ENCODE peak calls at places on chromosomes 3 and 15, in five cellular contexts. Q is GM12878, B is cardiac muscle cell, V is GM12864, T is mucosa of descending colon. G is an unnamed sample.

GRCh38 chr15:59933607-59934006 is 70.5 kb upstream of the FOXB1 start:
- DNase-seq in Q (no peak), B (no peak), V (no peak), T (no peak), G (no peak)

GRCh38 chr15:90205886-90206285 is 4.8 kb downstream of the SEMA4B start:
- DNase-seq in Q (no peak), B (no peak), V (no peak), T (no peak), G (no peak)

GRCh38 chr15:99586121-99586520 is 20.3 kb downstream of the MEF2A start:
- DNase-seq in Q (no peak), B (no peak), V (no peak), T (no peak), G (no peak)

GRCh38 chr3:126713229-126713628 is 9.2 kb downstream of the CHCHD6 start:
- DNase-seq in Q (no peak), B (no peak), V (no peak), T (no peak), G (no peak)

GRCh38 chr3:126893651-126894050 is 89.3 kb upstream of the PLXNA1 start:
- DNase-seq in Q (no peak), B (no peak), V (no peak), T (no peak), G (no peak)

GRCh38 chr3:195226900-195227447 is 44.0 kb downstream of the XXYLT1 start:
- DNase-seq in Q (no peak), B (peak), V (no peak), T (no peak), G (no peak)

GRCh38 chr3:152444029-152444641 is 175.4 kb downstream of the MBNL1 start:
- DNase-seq in Q (peak), B (peak), V (peak), T (no peak), G (peak)

GRCh38 chr3:169998668-169999131 is 32.1 kb downstream of the SEC62 start:
- DNase-seq in Q (no peak), B (no peak), V (no peak), T (no peak), G (peak)

GRCh38 chr15:39269821-39270220 is 311.1 kb upstream of the THBS1 start:
- DNase-seq in Q (no peak), B (no peak), V (no peak), T (peak), G (no peak)

GRCh38 chr3:192850501-192850981 is 67.1 kb downstream of the MB21D2 start:
- DNase-seq in Q (peak), B (no peak), V (no peak), T (peak), G (peak)

GRCh38 chr3:49638445-49638844 is 35.7 kb upstream of the APEH start:
- DNase-seq in Q (no peak), B (no peak), V (no peak), T (no peak), G (no peak)

GRCh38 chr15:31254431-31255175 is 72.0 kb upstream of the KLF13 start:
- DNase-seq in Q (no peak), B (no peak), V (no peak), T (peak), G (peak)

GRCh38 chr15:34812369-34812768 is 17.0 kb upstream of the ACTC1 start:
- DNase-seq in Q (no peak), B (no peak), V (no peak), T (no peak), G (peak)

GRCh38 chr3:70108072-70108471 is 108.5 kb downstream of the SAMMSON start:
- DNase-seq in Q (no peak), B (no peak), V (no peak), T (peak), G (peak)

GRCh38 chr15:40930430-40931299 is 1.5 kb downstream of the DLL4 start:
- DNase-seq in Q (no peak), B (peak), V (no peak), T (peak), G (peak)

GRCh38 chr3:100720423-100720822 is 11.1 kb downstream of the TFG start:
- DNase-seq in Q (no peak), B (peak), V (no peak), T (no peak), G (no peak)

GRCh38 chr3:52393959-52394670 is 50.8 kb downstream of the SEMA3G start:
- DNase-seq in Q (no peak), B (no peak), V (no peak), T (no peak), G (no peak)

GRCh38 chr3:117920240-117920923 is 1114.3 kb downstream of the IGSF11 start:
- DNase-seq in Q (no peak), B (peak), V (no peak), T (peak), G (no peak)

GRCh38 chr15:40048155-40048792 is 9.3 kb upstream of the SRP14 start:
- DNase-seq in Q (no peak), B (no peak), V (no peak), T (no peak), G (peak)

GRCh38 chr3:135325726-135326245 is 530.7 kb downstream of the EPHB1 start:
- DNase-seq in Q (no peak), B (peak), V (no peak), T (no peak), G (no peak)

GRCh38 chr15:95563634-95564033 is 766.9 kb upstream of the NR2F2 start:
- DNase-seq in Q (no peak), B (no peak), V (no peak), T (no peak), G (no peak)

GRCh38 chr15:22949074-22949547 is 31.1 kb downstream of the CYFIP1 start:
- DNase-seq in Q (no peak), B (peak), V (no peak), T (peak), G (peak)

GRCh38 chr15:90697180-90697579 is 20.0 kb upstream of the BLM start:
- DNase-seq in Q (no peak), B (no peak), V (no peak), T (no peak), G (peak)

GRCh38 chr15:62104406-62104805 is 37.6 kb downstream of the C2CD4A start:
- DNase-seq in Q (no peak), B (no peak), V (no peak), T (no peak), G (no peak)

GRCh38 chr15:62103431-62103830 is 36.7 kb downstream of the C2CD4A start:
- DNase-seq in Q (no peak), B (no peak), V (no peak), T (no peak), G (no peak)

GRCh38 chr15:62104846-62105245 is 38.1 kb downstream of the C2CD4A start:
- DNase-seq in Q (no peak), B (no peak), V (no peak), T (no peak), G (no peak)

GRCh38 chr15:62094398-62094797 is 27.6 kb downstream of the C2CD4A start:
- DNase-seq in Q (no peak), B (peak), V (no peak), T (no peak), G (no peak)

DNA sequence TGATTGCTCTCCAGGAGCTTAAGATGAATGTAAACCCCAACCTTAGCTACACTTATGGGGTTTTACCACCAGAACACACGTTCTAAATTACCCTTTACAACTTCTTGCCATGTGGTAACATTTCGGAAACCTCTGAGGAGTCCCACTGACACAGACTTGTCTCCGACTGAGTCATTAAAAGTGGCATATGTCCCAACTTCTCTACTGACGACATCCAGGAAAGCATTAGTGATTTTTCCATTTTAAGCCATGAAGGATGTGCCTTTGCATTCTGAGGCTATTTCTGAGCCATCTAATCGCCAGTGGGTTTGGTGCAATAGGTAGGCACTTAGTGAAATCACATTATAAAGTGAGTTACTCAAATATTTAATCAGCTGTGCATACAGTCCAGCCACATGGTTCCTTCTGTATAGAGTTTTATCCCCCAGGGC is 32.4 kb downstream of the C2CD4A start:
- DNase-seq in Q (no peak), B (no peak), V (no peak), T (no peak), G (no peak)
- H3K4me3 ChIP-seq in Q (no peak), B (no peak), V (no peak), T (no peak), G (no peak)

DNA sequence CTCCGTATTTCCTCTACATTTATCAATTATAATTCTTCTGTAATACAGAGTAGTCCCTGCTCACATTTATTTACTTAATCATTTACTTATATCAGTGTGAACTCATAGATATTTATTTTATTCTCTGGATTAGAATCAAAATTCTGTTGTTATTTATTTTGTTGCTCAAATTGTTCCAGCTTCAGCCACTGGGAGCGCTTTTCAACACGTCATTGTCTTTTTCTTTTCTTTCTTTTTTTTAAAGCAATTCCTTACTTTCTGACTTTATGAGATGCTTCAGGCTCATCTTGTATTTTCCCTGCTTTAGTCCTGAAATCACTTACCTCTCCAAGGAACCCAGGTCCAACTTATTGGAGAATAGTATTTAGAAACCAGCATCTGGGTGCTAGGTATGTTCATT is 53.4 kb downstream of the GLCE start:
- DNase-seq in Q (no peak), B (no peak), V (no peak), T (no peak), G (no peak)
- TF ChIP-seq CTCF in Q (no peak), B (no peak), V (no peak), T (no peak), G (no peak)

GRCh38 chr3:128489860-128490649 is 2.9 kb downstream of the GATA2 start:
- DNase-seq in Q (no peak), B (peak), V (no peak), T (no peak), G (no peak)
- H3K4me3 ChIP-seq in Q (no peak), B (peak), V (no peak), T (no peak), G (no peak)

GRCh38 chr15:69893863-69894262 is 203.9 kb downstream of the TLE3 start:
- DNase-seq in Q (no peak), B (no peak), V (no peak), T (peak), G (no peak)

GRCh38 chr15:69893086-69893485 is 204.6 kb downstream of the TLE3 start:
- DNase-seq in Q (no peak), B (no peak), V (no peak), T (no peak), G (no peak)

GRCh38 chr15:69891070-69891491 is 206.6 kb downstream of the TLE3 start:
- DNase-seq in Q (no peak), B (no peak), V (no peak), T (no peak), G (no peak)

GRCh38 chr15:69895202-69895601 is 202.5 kb downstream of the TLE3 start:
- DNase-seq in Q (no peak), B (no peak), V (no peak), T (no peak), G (no peak)

DNA sequence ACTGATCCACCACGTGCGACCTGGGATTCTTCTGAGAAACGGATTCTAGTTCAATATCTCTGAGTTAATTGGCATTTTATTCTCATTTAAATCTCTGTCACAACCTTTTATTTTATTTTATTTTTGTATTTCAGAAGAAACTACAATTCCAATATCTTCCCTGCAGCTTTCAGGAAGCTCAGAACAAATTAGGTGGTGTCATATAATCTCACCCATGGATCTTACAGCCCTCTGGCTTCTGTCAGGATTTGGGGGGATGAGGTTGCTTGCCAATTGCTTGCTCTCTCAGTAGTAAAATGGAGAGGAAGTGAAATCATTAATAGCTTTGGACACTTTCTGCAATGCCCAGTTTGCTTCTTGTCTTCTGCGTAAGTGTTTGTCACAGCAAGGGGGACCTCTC is 205.4 kb downstream of the TLE3 start:
- DNase-seq in Q (no peak), B (no peak), V (no peak), T (no peak), G (no peak)
- TF ChIP-seq CTCF in Q (no peak), B (no peak), V (no peak), T (no peak), G (no peak)

DNA sequence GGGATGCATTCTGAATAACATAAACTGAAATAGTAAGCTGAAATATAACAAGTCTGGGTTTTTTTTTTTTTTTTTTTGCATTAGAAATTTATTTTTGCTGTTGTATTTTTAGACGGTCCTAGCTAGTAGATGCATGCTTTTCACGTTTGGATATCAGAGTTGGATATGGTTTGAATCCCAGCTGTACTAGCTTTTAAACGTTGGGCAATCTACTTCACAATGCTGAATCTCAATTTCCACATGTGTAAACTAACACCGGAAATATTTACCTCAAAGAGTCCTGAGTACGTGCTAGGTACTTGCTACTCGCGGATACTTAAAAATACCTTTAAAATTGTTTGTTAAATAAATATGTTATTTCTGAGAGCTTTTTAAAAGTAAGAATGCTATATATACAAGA is 139.8 kb downstream of the BBX start:
- DNase-seq in Q (no peak), B (no peak), V (no peak), T (no peak), G (no peak)
- H3K4me3 ChIP-seq in Q (no peak), B (no peak), V (no peak), T (no peak), G (no peak)

GRCh38 chr3:48635222-48636021 is at the start of gene SLC26A6:
- DNase-seq in Q (peak), B (peak), V (peak), T (peak), G (peak)

GRCh38 chr3:48634661-48635221 is 520 bp downstream of the SLC26A6 start:
- DNase-seq in Q (peak), B (peak), V (peak), T (peak), G (peak)

GRCh38 chr3:48639944-48640606 is 4.8 kb upstream of the SLC26A6 start:
- DNase-seq in Q (no peak), B (no peak), V (no peak), T (no peak), G (no peak)

GRCh38 chr3:48636149-48636548 is 888 bp upstream of the SLC26A6 start:
- DNase-seq in Q (no peak), B (peak), V (no peak), T (no peak), G (no peak)

DNA sequence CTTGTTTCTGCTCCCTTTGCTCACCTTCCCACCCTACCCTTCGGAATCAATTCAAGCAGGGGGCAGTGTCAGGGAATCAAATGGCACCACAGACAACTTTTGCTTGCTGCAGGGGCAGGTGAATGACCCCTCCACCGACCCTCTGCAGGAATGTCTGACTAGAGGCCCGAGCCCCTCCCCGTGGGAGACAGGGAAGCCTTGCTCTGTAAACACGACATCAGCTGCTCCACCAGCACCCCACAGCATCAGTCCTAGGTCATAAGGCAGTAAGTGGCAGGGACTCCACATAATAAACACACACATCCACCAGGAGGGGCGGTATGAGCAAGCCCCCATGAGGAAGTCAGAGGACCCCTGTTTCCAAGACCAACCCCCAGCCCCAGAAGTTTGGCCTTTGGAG is 2.0 kb upstream of the SLC26A6 start:
- DNase-seq in Q (no peak), B (peak), V (no peak), T (no peak), G (no peak)
- TF ChIP-seq CTCF in Q (no peak), B (no peak), V (peak), T (no peak), G (no peak)

GRCh38 chr3:133669949-133670524 is 8.3 kb upstream of the TOPBP1 start:
- DNase-seq in Q (no peak), B (no peak), V (no peak), T (no peak), G (no peak)
- H3K4me3 ChIP-seq in Q (no peak), B (no peak), V (no peak), T (no peak), G (no peak)

GRCh38 chr15:101425787-101426365 is 63.6 kb downstream of the PCSK6 start:
- DNase-seq in Q (no peak), B (no peak), V (no peak), T (no peak), G (no peak)

GRCh38 chr15:101424984-101425383 is 64.5 kb downstream of the PCSK6 start:
- DNase-seq in Q (no peak), B (no peak), V (no peak), T (no peak), G (no peak)

GRCh38 chr15:101420232-101420631 is 69.3 kb downstream of the PCSK6 start:
- DNase-seq in Q (no peak), B (no peak), V (no peak), T (no peak), G (no peak)
- TF ChIP-seq CTCF in Q (no peak), B (no peak), V (no peak), T (no peak), G (no peak)

G was measured in GM12865.